ENCODE peak calls at places on chromosomes 7 and 10, in ten cellular contexts. One of them, this sample, is unnamed.

GRCh38 chr7:1460757-1461639 is 1.7 kb upstream of the MICALL2 start:
- DNase-seq in AG09319: peak
- DNase-seq in HepG2: peak
- DNase-seq in HCEC 1CT: peak
- DNase-seq in stimulated activated CD4-positive, alpha-beta T cell treated with anti-CD3 and anti-CD28 coated beads, TNF-alpha, amount 100 ng/mL, for 24 hours: no peak
- DNase-seq in non-pigmented ciliary epithelial cell: no peak
- DNase-seq in amniotic stem cell: no peak
- DNase-seq in NCI-H510A treated with DMSO at 0.1 percent for 48 hours: no peak
- DNase-seq in GM03348: peak
- DNase-seq in activated CD4-positive, alpha-beta T cell treated with anti-CD3 and anti-CD28 coated beads, Interleukin-2, amount 50 U/mL, for 1 hour: no peak
- DNase-seq in this sample: no peak

GRCh38 chr7:5586279-5586962 is 162.8 kb upstream of the TNRC18 start:
- DNase-seq in AG09319: no peak
- DNase-seq in HepG2: no peak
- DNase-seq in HCEC 1CT: no peak
- DNase-seq in stimulated activated CD4-positive, alpha-beta T cell treated with anti-CD3 and anti-CD28 coated beads, TNF-alpha, amount 100 ng/mL, for 24 hours: no peak
- DNase-seq in non-pigmented ciliary epithelial cell: no peak
- DNase-seq in amniotic stem cell: no peak
- DNase-seq in NCI-H510A treated with DMSO at 0.1 percent for 48 hours: peak
- DNase-seq in GM03348: no peak
- DNase-seq in activated CD4-positive, alpha-beta T cell treated with anti-CD3 and anti-CD28 coated beads, Interleukin-2, amount 50 U/mL, for 1 hour: no peak
- DNase-seq in this sample: no peak

GRCh38 chr7:150631084-150631824 is 931 bp downstream of the GIMAP6 start:
- DNase-seq in AG09319: no peak
- DNase-seq in HepG2: no peak
- DNase-seq in HCEC 1CT: no peak
- DNase-seq in stimulated activated CD4-positive, alpha-beta T cell treated with anti-CD3 and anti-CD28 coated beads, TNF-alpha, amount 100 ng/mL, for 24 hours: no peak
- DNase-seq in non-pigmented ciliary epithelial cell: no peak
- DNase-seq in amniotic stem cell: no peak
- DNase-seq in NCI-H510A treated with DMSO at 0.1 percent for 48 hours: no peak
- DNase-seq in GM03348: no peak
- DNase-seq in activated CD4-positive, alpha-beta T cell treated with anti-CD3 and anti-CD28 coated beads, Interleukin-2, amount 50 U/mL, for 1 hour: peak
- DNase-seq in this sample: peak

GRCh38 chr7:47291461-47292051 is 290.4 kb downstream of the TNS3 start:
- DNase-seq in AG09319: peak
- DNase-seq in HepG2: no peak
- DNase-seq in HCEC 1CT: peak
- DNase-seq in stimulated activated CD4-positive, alpha-beta T cell treated with anti-CD3 and anti-CD28 coated beads, TNF-alpha, amount 100 ng/mL, for 24 hours: no peak
- DNase-seq in non-pigmented ciliary epithelial cell: peak
- DNase-seq in amniotic stem cell: peak
- DNase-seq in NCI-H510A treated with DMSO at 0.1 percent for 48 hours: no peak
- DNase-seq in GM03348: peak
- DNase-seq in activated CD4-positive, alpha-beta T cell treated with anti-CD3 and anti-CD28 coated beads, Interleukin-2, amount 50 U/mL, for 1 hour: no peak
- DNase-seq in this sample: no peak

GRCh38 chr7:1030444-1031070 is 13.8 kb upstream of the GPR146 start:
- DNase-seq in AG09319: no peak
- DNase-seq in HepG2: no peak
- DNase-seq in HCEC 1CT: no peak
- DNase-seq in stimulated activated CD4-positive, alpha-beta T cell treated with anti-CD3 and anti-CD28 coated beads, TNF-alpha, amount 100 ng/mL, for 24 hours: no peak
- DNase-seq in non-pigmented ciliary epithelial cell: no peak
- DNase-seq in amniotic stem cell: no peak
- DNase-seq in NCI-H510A treated with DMSO at 0.1 percent for 48 hours: no peak
- DNase-seq in GM03348: no peak
- DNase-seq in activated CD4-positive, alpha-beta T cell treated with anti-CD3 and anti-CD28 coated beads, Interleukin-2, amount 50 U/mL, for 1 hour: no peak
- DNase-seq in this sample: no peak

GRCh38 chr7:78736548-78736947 is 716.9 kb downstream of the MAGI2 start:
- DNase-seq in AG09319: no peak
- DNase-seq in HepG2: no peak
- DNase-seq in HCEC 1CT: no peak
- DNase-seq in stimulated activated CD4-positive, alpha-beta T cell treated with anti-CD3 and anti-CD28 coated beads, TNF-alpha, amount 100 ng/mL, for 24 hours: no peak
- DNase-seq in non-pigmented ciliary epithelial cell: no peak
- DNase-seq in amniotic stem cell: no peak
- DNase-seq in NCI-H510A treated with DMSO at 0.1 percent for 48 hours: no peak
- DNase-seq in GM03348: no peak
- DNase-seq in activated CD4-positive, alpha-beta T cell treated with anti-CD3 and anti-CD28 coated beads, Interleukin-2, amount 50 U/mL, for 1 hour: no peak
- DNase-seq in this sample: no peak

GRCh38 chr7:130912086-130912909 is 178.3 kb upstream of the KLF14 start:
- DNase-seq in AG09319: peak
- DNase-seq in HepG2: peak
- DNase-seq in HCEC 1CT: peak
- DNase-seq in stimulated activated CD4-positive, alpha-beta T cell treated with anti-CD3 and anti-CD28 coated beads, TNF-alpha, amount 100 ng/mL, for 24 hours: no peak
- DNase-seq in non-pigmented ciliary epithelial cell: peak
- DNase-seq in amniotic stem cell: peak
- DNase-seq in NCI-H510A treated with DMSO at 0.1 percent for 48 hours: no peak
- DNase-seq in GM03348: no peak
- DNase-seq in activated CD4-positive, alpha-beta T cell treated with anti-CD3 and anti-CD28 coated beads, Interleukin-2, amount 50 U/mL, for 1 hour: no peak
- DNase-seq in this sample: no peak

GRCh38 chr10:125783408-125783807 is 7.8 kb upstream of the MMP21 start:
- DNase-seq in AG09319: no peak
- DNase-seq in HepG2: no peak
- DNase-seq in HCEC 1CT: no peak
- DNase-seq in stimulated activated CD4-positive, alpha-beta T cell treated with anti-CD3 and anti-CD28 coated beads, TNF-alpha, amount 100 ng/mL, for 24 hours: no peak
- DNase-seq in non-pigmented ciliary epithelial cell: no peak
- DNase-seq in amniotic stem cell: no peak
- DNase-seq in NCI-H510A treated with DMSO at 0.1 percent for 48 hours: no peak
- DNase-seq in GM03348: no peak
- DNase-seq in activated CD4-positive, alpha-beta T cell treated with anti-CD3 and anti-CD28 coated beads, Interleukin-2, amount 50 U/mL, for 1 hour: no peak
- DNase-seq in this sample: no peak

GRCh38 chr10:100364147-100364546 is 17.1 kb downstream of the SCD start:
- DNase-seq in AG09319: no peak
- DNase-seq in HepG2: no peak
- DNase-seq in HCEC 1CT: no peak
- DNase-seq in stimulated activated CD4-positive, alpha-beta T cell treated with anti-CD3 and anti-CD28 coated beads, TNF-alpha, amount 100 ng/mL, for 24 hours: no peak
- DNase-seq in non-pigmented ciliary epithelial cell: no peak
- DNase-seq in amniotic stem cell: no peak
- DNase-seq in NCI-H510A treated with DMSO at 0.1 percent for 48 hours: no peak
- DNase-seq in GM03348: no peak
- DNase-seq in activated CD4-positive, alpha-beta T cell treated with anti-CD3 and anti-CD28 coated beads, Interleukin-2, amount 50 U/mL, for 1 hour: no peak
- DNase-seq in this sample: no peak

GRCh38 chr7:47697533-47697932 is 115.6 kb upstream of the TNS3 start:
- DNase-seq in AG09319: no peak
- DNase-seq in HepG2: no peak
- DNase-seq in HCEC 1CT: no peak
- DNase-seq in stimulated activated CD4-positive, alpha-beta T cell treated with anti-CD3 and anti-CD28 coated beads, TNF-alpha, amount 100 ng/mL, for 24 hours: no peak
- DNase-seq in non-pigmented ciliary epithelial cell: no peak
- DNase-seq in amniotic stem cell: no peak
- DNase-seq in NCI-H510A treated with DMSO at 0.1 percent for 48 hours: peak
- DNase-seq in GM03348: no peak
- DNase-seq in activated CD4-positive, alpha-beta T cell treated with anti-CD3 and anti-CD28 coated beads, Interleukin-2, amount 50 U/mL, for 1 hour: no peak
- DNase-seq in this sample: no peak

GRCh38 chr10:132542086-132542775 is 4.6 kb downstream of the INPP5A start:
- DNase-seq in AG09319: no peak
- DNase-seq in HepG2: no peak
- DNase-seq in HCEC 1CT: no peak
- DNase-seq in stimulated activated CD4-positive, alpha-beta T cell treated with anti-CD3 and anti-CD28 coated beads, TNF-alpha, amount 100 ng/mL, for 24 hours: no peak
- DNase-seq in non-pigmented ciliary epithelial cell: no peak
- DNase-seq in amniotic stem cell: no peak
- DNase-seq in NCI-H510A treated with DMSO at 0.1 percent for 48 hours: no peak
- DNase-seq in GM03348: no peak
- DNase-seq in activated CD4-positive, alpha-beta T cell treated with anti-CD3 and anti-CD28 coated beads, Interleukin-2, amount 50 U/mL, for 1 hour: no peak
- DNase-seq in this sample: no peak

GRCh38 chr10:97782455-97783228 is 10.8 kb upstream of the SFRP5 start:
- DNase-seq in AG09319: no peak
- DNase-seq in HepG2: no peak
- DNase-seq in HCEC 1CT: no peak
- DNase-seq in stimulated activated CD4-positive, alpha-beta T cell treated with anti-CD3 and anti-CD28 coated beads, TNF-alpha, amount 100 ng/mL, for 24 hours: no peak
- DNase-seq in non-pigmented ciliary epithelial cell: no peak
- DNase-seq in amniotic stem cell: no peak
- DNase-seq in NCI-H510A treated with DMSO at 0.1 percent for 48 hours: no peak
- DNase-seq in GM03348: no peak
- DNase-seq in activated CD4-positive, alpha-beta T cell treated with anti-CD3 and anti-CD28 coated beads, Interleukin-2, amount 50 U/mL, for 1 hour: no peak
- DNase-seq in this sample: no peak

GRCh38 chr10:83764681-83765080 is 374.6 kb upstream of the GHITM start:
- DNase-seq in AG09319: no peak
- DNase-seq in HepG2: no peak
- DNase-seq in HCEC 1CT: no peak
- DNase-seq in stimulated activated CD4-positive, alpha-beta T cell treated with anti-CD3 and anti-CD28 coated beads, TNF-alpha, amount 100 ng/mL, for 24 hours: no peak
- DNase-seq in non-pigmented ciliary epithelial cell: peak
- DNase-seq in amniotic stem cell: peak
- DNase-seq in NCI-H510A treated with DMSO at 0.1 percent for 48 hours: no peak
- DNase-seq in GM03348: no peak
- DNase-seq in activated CD4-positive, alpha-beta T cell treated with anti-CD3 and anti-CD28 coated beads, Interleukin-2, amount 50 U/mL, for 1 hour: no peak
- DNase-seq in this sample: no peak

GRCh38 chr7:37705976-37706375 is 22.4 kb downstream of the GPR141 start:
- DNase-seq in AG09319: no peak
- DNase-seq in HepG2: no peak
- DNase-seq in HCEC 1CT: no peak
- DNase-seq in stimulated activated CD4-positive, alpha-beta T cell treated with anti-CD3 and anti-CD28 coated beads, TNF-alpha, amount 100 ng/mL, for 24 hours: no peak
- DNase-seq in non-pigmented ciliary epithelial cell: no peak
- DNase-seq in amniotic stem cell: no peak
- DNase-seq in NCI-H510A treated with DMSO at 0.1 percent for 48 hours: peak
- DNase-seq in GM03348: no peak
- DNase-seq in activated CD4-positive, alpha-beta T cell treated with anti-CD3 and anti-CD28 coated beads, Interleukin-2, amount 50 U/mL, for 1 hour: no peak
- DNase-seq in this sample: no peak

GRCh38 chr7:2860627-2861133 is 16.6 kb upstream of the GNA12 start:
- DNase-seq in AG09319: no peak
- DNase-seq in HepG2: peak
- DNase-seq in HCEC 1CT: no peak
- DNase-seq in stimulated activated CD4-positive, alpha-beta T cell treated with anti-CD3 and anti-CD28 coated beads, TNF-alpha, amount 100 ng/mL, for 24 hours: no peak
- DNase-seq in non-pigmented ciliary epithelial cell: no peak
- DNase-seq in amniotic stem cell: no peak
- DNase-seq in NCI-H510A treated with DMSO at 0.1 percent for 48 hours: no peak
- DNase-seq in GM03348: no peak
- DNase-seq in activated CD4-positive, alpha-beta T cell treated with anti-CD3 and anti-CD28 coated beads, Interleukin-2, amount 50 U/mL, for 1 hour: no peak
- DNase-seq in this sample: no peak